ENCODE peak calls at places on chromosomes 6 and 20, in six cellular contexts. One of them, this sample, is unnamed.

GRCh38 chr6:5181494-5182287 is 79.1 kb downstream of the LYRM4 start:
- DNase-seq in HCT116: no peak
- DNase-seq in hepatocyte: peak
- DNase-seq in LoVo: no peak
- DNase-seq in iris pigment epithelial cell: peak
- DNase-seq in posterior cingulate gyrus: no peak
- DNase-seq in this sample: no peak

GRCh38 chr6:32664827-32665362 is 1.6 kb downstream of the HLA-DQB1 start:
- DNase-seq in hepatocyte: no peak
- DNase-seq in posterior cingulate gyrus: no peak
- DNase-seq in HCT116: no peak
- DNase-seq in iris pigment epithelial cell: no peak
- DNase-seq in LoVo: no peak
- DNase-seq in this sample: no peak

GRCh38 chr20:10861619-10862018 is 187.8 kb upstream of the JAG1 start:
- DNase-seq in iris pigment epithelial cell: peak
- DNase-seq in posterior cingulate gyrus: no peak
- DNase-seq in hepatocyte: no peak
- DNase-seq in LoVo: peak
- DNase-seq in HCT116: no peak
- DNase-seq in this sample: no peak

GRCh38 chr20:59159091-59159821 is 4.4 kb upstream of the ZNF831 start:
- DNase-seq in posterior cingulate gyrus: no peak
- DNase-seq in LoVo: no peak
- DNase-seq in hepatocyte: no peak
- DNase-seq in HCT116: no peak
- DNase-seq in iris pigment epithelial cell: no peak
- DNase-seq in this sample: no peak

GRCh38 chr20:50724851-50725721 is 6.3 kb upstream of the PARD6B start:
- DNase-seq in hepatocyte: peak
- DNase-seq in posterior cingulate gyrus: peak
- DNase-seq in HCT116: peak
- DNase-seq in iris pigment epithelial cell: peak
- DNase-seq in LoVo: peak
- DNase-seq in this sample: no peak

GRCh38 chr6:89297695-89298351 is 17.3 kb downstream of the GABRR2 start:
- DNase-seq in iris pigment epithelial cell: peak
- DNase-seq in posterior cingulate gyrus: no peak
- DNase-seq in LoVo: peak
- DNase-seq in HCT116: peak
- DNase-seq in hepatocyte: peak
- DNase-seq in this sample: peak

GRCh38 chr20:32603046-32603726 is 18.1 kb upstream of the NOL4L start:
- DNase-seq in posterior cingulate gyrus: no peak
- DNase-seq in HCT116: no peak
- DNase-seq in LoVo: no peak
- DNase-seq in iris pigment epithelial cell: no peak
- DNase-seq in hepatocyte: no peak
- DNase-seq in this sample: no peak

GRCh38 chr6:52330470-52330869 is 31.5 kb upstream of the PAQR8 start:
- DNase-seq in HCT116: no peak
- DNase-seq in iris pigment epithelial cell: no peak
- DNase-seq in LoVo: peak
- DNase-seq in posterior cingulate gyrus: no peak
- DNase-seq in hepatocyte: peak
- DNase-seq in this sample: no peak

GRCh38 chr6:136550045-136550329 is 235 bp downstream of the MAP7 start:
- DNase-seq in hepatocyte: no peak
- DNase-seq in LoVo: no peak
- DNase-seq in posterior cingulate gyrus: no peak
- DNase-seq in iris pigment epithelial cell: no peak
- DNase-seq in HCT116: no peak
- DNase-seq in this sample: no peak

GRCh38 chr6:140708386-140708785 is 1333.9 kb upstream of the CITED2 start:
- DNase-seq in iris pigment epithelial cell: no peak
- DNase-seq in hepatocyte: no peak
- DNase-seq in posterior cingulate gyrus: no peak
- DNase-seq in LoVo: no peak
- DNase-seq in HCT116: no peak
- DNase-seq in this sample: no peak

GRCh38 chr6:82365011-82365751 is 1.6 kb downstream of the TPBG start:
- DNase-seq in HCT116: peak
- DNase-seq in iris pigment epithelial cell: peak
- DNase-seq in posterior cingulate gyrus: peak
- DNase-seq in LoVo: no peak
- DNase-seq in hepatocyte: peak
- DNase-seq in this sample: no peak

GRCh38 chr20:57526067-57526884 is 1.3 kb upstream of the CTCFL start:
- DNase-seq in posterior cingulate gyrus: no peak
- DNase-seq in HCT116: peak
- DNase-seq in iris pigment epithelial cell: no peak
- DNase-seq in hepatocyte: no peak
- DNase-seq in LoVo: no peak
- DNase-seq in this sample: no peak

GRCh38 chr6:125358898-125359297 is 57.1 kb upstream of the HDDC2 start:
- DNase-seq in HCT116: no peak
- DNase-seq in LoVo: no peak
- DNase-seq in posterior cingulate gyrus: no peak
- DNase-seq in hepatocyte: no peak
- DNase-seq in iris pigment epithelial cell: no peak
- DNase-seq in this sample: no peak

GRCh38 chr20:17505664-17506517 is 25.3 kb downstream of the BFSP1 start:
- DNase-seq in HCT116: no peak
- DNase-seq in posterior cingulate gyrus: no peak
- DNase-seq in LoVo: no peak
- DNase-seq in iris pigment epithelial cell: peak
- DNase-seq in hepatocyte: no peak
- DNase-seq in this sample: no peak

GRCh38 chr6:116313377-116313776 is 33.6 kb upstream of the TSPYL1 start:
- DNase-seq in iris pigment epithelial cell: peak
- DNase-seq in HCT116: no peak
- DNase-seq in posterior cingulate gyrus: no peak
- DNase-seq in hepatocyte: no peak
- DNase-seq in LoVo: no peak
- DNase-seq in this sample: no peak

GRCh38 chr6:113903666-113904330 is 46.7 kb downstream of the MARCKS start:
- DNase-seq in iris pigment epithelial cell: peak
- DNase-seq in HCT116: no peak
- DNase-seq in posterior cingulate gyrus: no peak
- DNase-seq in LoVo: no peak
- DNase-seq in hepatocyte: peak
- DNase-seq in this sample: peak

GRCh38 chr6:134774244-134774643 is 175.7 kb downstream of the ALDH8A1 start:
- DNase-seq in LoVo: no peak
- DNase-seq in hepatocyte: no peak
- DNase-seq in HCT116: no peak
- DNase-seq in posterior cingulate gyrus: no peak
- DNase-seq in iris pigment epithelial cell: peak
- DNase-seq in this sample: no peak

GRCh38 chr6:12278915-12279314 is 11.2 kb upstream of the EDN1 start:
- DNase-seq in hepatocyte: no peak
- DNase-seq in HCT116: no peak
- DNase-seq in LoVo: no peak
- DNase-seq in posterior cingulate gyrus: no peak
- DNase-seq in iris pigment epithelial cell: no peak
- DNase-seq in this sample: no peak

GRCh38 chr20:50415516-50416268 is 94.5 kb upstream of the PTPN1 start:
- DNase-seq in LoVo: peak
- DNase-seq in hepatocyte: peak
- DNase-seq in HCT116: peak
- DNase-seq in iris pigment epithelial cell: peak
- DNase-seq in posterior cingulate gyrus: peak
- DNase-seq in this sample: no peak

GRCh38 chr20:57594092-57594911 is 25.9 kb downstream of the ZBP1 start:
- DNase-seq in HCT116: peak
- DNase-seq in hepatocyte: peak
- DNase-seq in posterior cingulate gyrus: peak
- DNase-seq in iris pigment epithelial cell: peak
- DNase-seq in LoVo: peak
- DNase-seq in this sample: no peak

GRCh38 chr6:18154507-18155272 is at the start of gene TPMT:
- DNase-seq in posterior cingulate gyrus: no peak
- DNase-seq in hepatocyte: peak
- DNase-seq in LoVo: peak
- DNase-seq in HCT116: no peak
- DNase-seq in iris pigment epithelial cell: no peak
- DNase-seq in this sample: no peak

GRCh38 chr20:45946149-45946970 is 11.9 kb downstream of the PCIF1 start:
- DNase-seq in posterior cingulate gyrus: no peak
- DNase-seq in HCT116: no peak
- DNase-seq in iris pigment epithelial cell: peak
- DNase-seq in LoVo: no peak
- DNase-seq in hepatocyte: peak
- DNase-seq in this sample: no peak

GRCh38 chr6:43328528-43328927 is 19.9 kb upstream of the CRIP3 start:
- DNase-seq in hepatocyte: peak
- DNase-seq in LoVo: peak
- DNase-seq in iris pigment epithelial cell: no peak
- DNase-seq in HCT116: no peak
- DNase-seq in posterior cingulate gyrus: no peak
- DNase-seq in this sample: no peak

GRCh38 chr20:58261660-58262059 is 33.2 kb upstream of the ANKRD60 start:
- DNase-seq in LoVo: no peak
- DNase-seq in HCT116: no peak
- DNase-seq in hepatocyte: no peak
- DNase-seq in iris pigment epithelial cell: no peak
- DNase-seq in posterior cingulate gyrus: no peak
- DNase-seq in this sample: no peak

GRCh38 chr6:13924146-13924948 is 405 bp upstream of the RNF182 start:
- DNase-seq in posterior cingulate gyrus: peak
- DNase-seq in hepatocyte: peak
- DNase-seq in LoVo: no peak
- DNase-seq in HCT116: no peak
- DNase-seq in iris pigment epithelial cell: peak
- DNase-seq in this sample: no peak

GRCh38 chr20:44402391-44403193 is 47.1 kb downstream of the HNF4A start:
- DNase-seq in LoVo: no peak
- DNase-seq in HCT116: no peak
- DNase-seq in hepatocyte: peak
- DNase-seq in iris pigment epithelial cell: no peak
- DNase-seq in posterior cingulate gyrus: no peak
- DNase-seq in this sample: no peak

GRCh38 chr6:124073820-124074587 is 270.3 kb downstream of the NKAIN2 start:
- DNase-seq in posterior cingulate gyrus: no peak
- DNase-seq in hepatocyte: no peak
- DNase-seq in HCT116: no peak
- DNase-seq in LoVo: no peak
- DNase-seq in iris pigment epithelial cell: no peak
- DNase-seq in this sample: no peak

GRCh38 chr6:159807150-159807859 is 7.2 kb downstream of the PNLDC1 start:
- DNase-seq in iris pigment epithelial cell: no peak
- DNase-seq in LoVo: peak
- DNase-seq in HCT116: no peak
- DNase-seq in hepatocyte: peak
- DNase-seq in posterior cingulate gyrus: no peak
- DNase-seq in this sample: no peak

GRCh38 chr6:37137881-37138568 is 31.9 kb upstream of the PIM1 start:
- DNase-seq in iris pigment epithelial cell: peak
- DNase-seq in posterior cingulate gyrus: no peak
- DNase-seq in LoVo: no peak
- DNase-seq in hepatocyte: peak
- DNase-seq in HCT116: no peak
- DNase-seq in this sample: no peak

GRCh38 chr20:4898845-4899244 is 102.5 kb downstream of the SLC23A2 start:
- DNase-seq in posterior cingulate gyrus: no peak
- DNase-seq in LoVo: no peak
- DNase-seq in HCT116: no peak
- DNase-seq in hepatocyte: no peak
- DNase-seq in iris pigment epithelial cell: no peak
- DNase-seq in this sample: no peak

GRCh38 chr6:137200288-137200687 is 18.9 kb downstream of the IFNGR1 start:
- DNase-seq in LoVo: no peak
- DNase-seq in HCT116: no peak
- DNase-seq in iris pigment epithelial cell: no peak
- DNase-seq in hepatocyte: no peak
- DNase-seq in posterior cingulate gyrus: no peak
- DNase-seq in this sample: no peak

This sample was measured in glomerular endothelial cell.